ENCODE peak calls at places on chromosomes 12 and 14, in seven cellular contexts. U is cardiac fibroblast, G is suprapubic skin, S is HL-60, N is omental fat pad, V is fibroblast of mammary gland, A is astrocyte of the spinal cord. I is an unnamed sample.

GRCh38 chr14:44887596-44887955 is 74.2 kb downstream of the KLHL28 start:
- DNase-seq in G (no peak), U (no peak), A (no peak), V (no peak), S (no peak), N (no peak), I (no peak)

GRCh38 chr12:52249041-52249461 is 16.0 kb downstream of the KRT7 start:
- DNase-seq in A (no peak), S (no peak), U (no peak), V (no peak), N (no peak), G (no peak), I (no peak)

GRCh38 chr14:37122288-37122687 is 50.1 kb downstream of the SLC25A21 start:
- DNase-seq in A (peak), N (no peak), G (no peak), U (peak), S (no peak), V (peak), I (no peak)

GRCh38 chr14:89855961-89856360 is 98.6 kb downstream of the EFCAB11 start:
- DNase-seq in S (no peak), U (peak), N (no peak), V (peak), A (peak), G (no peak), I (no peak)

GRCh38 chr14:54838931-54839512 is 63.6 kb downstream of the GCH1 start:
- DNase-seq in A (no peak), G (no peak), N (no peak), S (no peak), U (no peak), V (no peak), I (no peak)

GRCh38 chr12:102990419-102990818 is 32.9 kb downstream of the ASCL1 start:
- DNase-seq in S (no peak), N (no peak), A (no peak), V (no peak), U (no peak), G (no peak), I (no peak)

GRCh38 chr12:97568336-97569180 is 106.0 kb downstream of the RMST start:
- DNase-seq in U (no peak), S (no peak), N (no peak), A (no peak), V (no peak), G (no peak), I (no peak)

GRCh38 chr12:1252758-1253157 is 261.7 kb downstream of the ERC1 start:
- DNase-seq in V (no peak), N (no peak), A (no peak), S (no peak), U (no peak), G (no peak), I (no peak)

GRCh38 chr12:122669397-122670070 is 33.6 kb downstream of the HCAR2 start:
- DNase-seq in U (peak), N (peak), S (no peak), A (peak), V (peak), G (no peak), I (no peak)

GRCh38 chr12:65656904-65657351 is 167.4 kb upstream of the HMGA2 start:
- DNase-seq in V (peak), S (no peak), U (peak), A (peak), N (no peak), G (no peak), I (no peak)
- TF ChIP-seq CTCF in V (no peak), S (no peak), U (no peak), A (no peak), N (no peak), G (no peak), I (no peak)

GRCh38 chr14:77027538-77028383 is 747 bp downstream of the IRF2BPL start:
- DNase-seq in S (peak), A (peak), N (no peak), G (peak), V (no peak), U (peak), I (peak)
- TF ChIP-seq CTCF in S (no peak), A (peak), N (no peak), G (no peak), V (no peak), U (peak), I (no peak)

GRCh38 chr14:82112210-82112839 is 578.7 kb upstream of the SEL1L start:
- DNase-seq in U (no peak), G (no peak), S (no peak), N (no peak), V (no peak), A (no peak), I (no peak)

GRCh38 chr14:82113007-82113406 is 579.4 kb upstream of the SEL1L start:
- DNase-seq in V (no peak), N (no peak), S (no peak), A (no peak), G (no peak), U (no peak), I (no peak)

DNA sequence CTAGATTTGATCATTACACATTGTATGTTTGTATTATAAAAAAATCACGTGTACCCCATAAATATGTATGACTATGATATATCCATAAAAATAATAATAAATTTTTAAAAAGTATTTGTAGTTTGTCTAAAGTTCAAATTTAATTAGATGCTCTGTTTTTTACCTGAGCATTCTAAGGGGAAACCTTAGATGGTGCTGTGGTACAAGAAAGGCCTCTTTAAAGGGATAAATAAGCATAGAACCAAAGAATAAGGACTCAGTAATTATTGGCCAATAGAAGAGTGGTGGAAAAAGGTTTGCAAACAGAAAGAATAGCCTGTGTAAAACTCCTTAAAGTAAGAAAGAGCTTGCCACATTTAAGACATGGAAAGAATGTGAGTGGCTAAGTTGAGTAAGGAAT is 580.1 kb upstream of the SEL1L start:
- DNase-seq in N (no peak), V (no peak), S (no peak), A (no peak), U (no peak), G (no peak), I (no peak)
- TF ChIP-seq CTCF in N (no peak), V (no peak), S (no peak), A (no peak), U (no peak), G (no peak), I (no peak)

GRCh38 chr12:58177366-58177765 is 236.0 kb downstream of the ATP23 start:
- DNase-seq in G (no peak), N (no peak), S (no peak), U (no peak), A (no peak), V (no peak), I (no peak)

GRCh38 chr12:58172433-58173073 is 231.2 kb downstream of the ATP23 start:
- DNase-seq in G (no peak), A (no peak), U (no peak), N (no peak), V (no peak), S (no peak), I (no peak)

GRCh38 chr12:58171914-58172313 is 230.5 kb downstream of the ATP23 start:
- DNase-seq in N (no peak), U (peak), S (no peak), V (peak), G (no peak), A (peak), I (no peak)

GRCh38 chr12:58174316-58174715 is 232.9 kb downstream of the ATP23 start:
- DNase-seq in G (no peak), A (no peak), U (peak), S (no peak), V (no peak), N (no peak), I (no peak)

DNA sequence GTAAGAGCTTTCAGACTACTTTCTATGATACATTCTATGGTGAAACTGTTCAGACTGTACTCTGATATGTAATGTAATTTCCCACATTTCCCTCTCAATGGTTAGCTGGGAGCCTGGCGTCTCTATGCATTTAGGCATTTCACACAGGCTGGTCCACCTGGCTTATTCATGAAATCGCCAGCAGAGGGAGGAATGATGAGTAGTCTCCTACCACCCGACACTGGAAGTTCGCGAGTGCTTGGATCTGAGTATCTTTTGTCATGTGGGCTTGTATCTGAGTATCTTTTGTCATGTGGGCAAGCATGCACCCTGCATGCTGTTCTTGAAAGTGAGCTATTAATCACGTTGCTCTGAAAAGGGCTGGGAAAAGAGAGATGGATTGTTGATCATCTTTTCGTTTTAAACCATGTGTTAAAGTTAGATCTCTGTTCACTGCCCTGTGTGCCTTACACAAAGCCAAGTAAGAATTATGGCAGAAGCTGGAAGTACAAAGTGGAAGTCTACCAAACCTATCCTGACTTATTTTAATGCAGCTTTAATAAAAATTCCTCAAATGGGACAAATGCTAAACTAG is 235.0 kb downstream of the ATP23 start:
- DNase-seq in A (peak), U (peak), N (no peak), S (peak), G (no peak), V (peak), I (no peak)
- TF ChIP-seq CTCF in A (peak), U (peak), N (no peak), S (peak), G (no peak), V (peak), I (no peak)

GRCh38 chr14:49036991-49037390 is 549.2 kb downstream of the RPS29 start:
- DNase-seq in S (no peak), G (no peak), U (no peak), V (no peak), N (no peak), A (no peak), I (no peak)
- TF ChIP-seq CTCF in S (no peak), G (no peak), U (no peak), V (no peak), N (no peak), A (no peak), I (no peak)

GRCh38 chr14:59632381-59632780 is 55.8 kb upstream of the CCDC175 start:
- DNase-seq in N (no peak), V (peak), G (no peak), S (peak), A (peak), U (peak), I (no peak)
- TF ChIP-seq CTCF in N (no peak), V (peak), G (no peak), S (peak), A (peak), U (peak), I (no peak)

GRCh38 chr14:21735200-21735599 is 61.6 kb upstream of the OR4E1 start:
- DNase-seq in S (no peak), N (no peak), G (no peak), V (no peak), A (no peak), U (no peak), I (no peak)

GRCh38 chr14:21729703-21730212 is 56.1 kb upstream of the OR4E1 start:
- DNase-seq in V (no peak), G (no peak), S (no peak), U (no peak), A (no peak), N (no peak), I (no peak)

GRCh38 chr14:21735639-21736307 is 62.2 kb upstream of the OR4E1 start:
- DNase-seq in G (no peak), N (no peak), V (no peak), S (no peak), A (no peak), U (no peak), I (no peak)

GRCh38 chr14:21734457-21735074 is 60.9 kb upstream of the OR4E1 start:
- DNase-seq in N (no peak), U (peak), G (no peak), S (peak), A (peak), V (peak), I (no peak)
- TF ChIP-seq CTCF in N (no peak), U (peak), G (no peak), S (peak), A (peak), V (peak), I (no peak)

DNA sequence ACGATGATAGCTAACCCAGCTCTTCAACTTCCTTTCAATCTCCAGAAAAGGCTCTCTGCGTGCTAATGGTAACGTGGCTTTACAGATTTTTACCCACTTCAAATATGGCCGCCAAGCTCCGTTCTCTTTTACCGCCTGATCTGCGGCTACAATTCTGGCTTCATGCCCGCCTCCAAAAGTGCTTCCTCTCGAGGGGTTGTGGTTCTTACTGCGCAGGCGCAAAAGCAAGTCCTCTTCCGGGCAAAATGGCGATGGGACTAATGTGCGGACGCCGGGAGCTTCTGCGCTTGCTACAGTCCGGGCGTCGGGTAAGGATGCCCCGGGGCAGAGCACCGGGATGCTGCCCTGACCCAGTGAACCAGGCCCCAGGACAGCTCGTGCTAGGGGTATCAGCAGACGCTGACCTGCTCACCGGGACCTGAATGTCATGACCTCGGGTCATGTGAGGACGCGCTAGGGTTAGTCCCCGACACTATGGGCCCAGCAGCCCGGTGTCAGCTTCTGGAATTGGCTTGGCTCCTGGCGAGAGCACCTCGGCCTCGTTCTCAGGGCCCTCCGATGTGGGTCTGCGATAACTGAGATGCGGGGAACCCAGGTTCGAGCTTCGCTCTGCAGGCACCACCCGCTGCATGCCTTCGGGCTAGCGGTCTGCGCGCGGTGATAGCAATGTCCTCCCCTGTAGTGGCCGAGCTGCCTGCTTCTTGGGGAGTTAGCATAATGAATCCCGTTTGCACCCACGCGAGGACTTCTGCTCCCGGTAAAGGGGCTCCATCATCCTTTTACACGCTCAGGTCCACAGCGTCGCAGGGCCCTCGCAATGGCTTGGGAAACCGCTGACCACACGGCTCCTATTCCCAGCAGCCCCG is at the start of gene OXA1L:
- DNase-seq in V (peak), N (peak), S (peak), U (peak), A (peak), G (peak), I (peak)
- TF ChIP-seq CTCF in V (no peak), N (no peak), S (no peak), U (no peak), A (no peak), G (no peak), I (no peak)

GRCh38 chr14:59199205-59199604 is 10.7 kb downstream of the DAAM1 start:
- DNase-seq in G (no peak), N (no peak), S (no peak), V (no peak), U (peak), A (peak), I (no peak)
- TF ChIP-seq CTCF in G (no peak), N (no peak), S (no peak), V (no peak), U (no peak), A (peak), I (no peak)